ENCODE peak calls at places on chromosomes 13 and 19, in four cellular contexts. R is uterus, P is erythroblast, G is HepG2. W is an unnamed sample.

GRCh38 chr19:2495130-2495641 is 19.3 kb downstream of the GADD45B start:
- DNase-seq in G (no peak), P (no peak), R (peak), W (peak)

GRCh38 chr13:27770809-27771208 is 21.5 kb upstream of the GSX1 start:
- DNase-seq in G (peak), P (peak), R (no peak), W (no peak)

GRCh38 chr13:99566125-99567083 is 65.1 kb downstream of the TM9SF2 start:
- DNase-seq in G (no peak), R (no peak), P (no peak), W (no peak)

GRCh38 chr13:43227721-43228120 is 204.3 kb downstream of the DNAJC15 start:
- DNase-seq in P (no peak), G (no peak), R (no peak), W (no peak)

GRCh38 chr19:56748443-56748842 is 76.9 kb upstream of the ZNF835 start:
- DNase-seq in P (peak), G (peak), R (peak), W (peak)

GRCh38 chr13:34391071-34391470 is 551.0 kb upstream of the NBEA start:
- DNase-seq in R (no peak), G (no peak), P (no peak), W (no peak)

GRCh38 chr19:42555317-42555716 is 27.0 kb upstream of the CEACAM1 start:
- DNase-seq in P (no peak), G (no peak), R (no peak), W (no peak)

GRCh38 chr19:36008336-36008978 is at the start of gene SYNE4:
- DNase-seq in R (no peak), P (no peak), G (peak), W (no peak)

GRCh38 chr19:40298026-40298425 is 12.9 kb upstream of the AKT2 start:
- DNase-seq in P (no peak), G (no peak), R (no peak), W (no peak)

GRCh38 chr19:4807188-4807587 is 15.7 kb downstream of the FEM1A start:
- DNase-seq in G (no peak), R (no peak), P (no peak), W (no peak)

GRCh38 chr19:49431330-49431749 is 6.2 kb downstream of the GFY start:
- DNase-seq in G (no peak), R (no peak), P (no peak), W (no peak)

GRCh38 chr19:12364391-12365093 is 941 bp downstream of the ZNF442 start:
- DNase-seq in P (peak), G (no peak), R (peak), W (no peak)

GRCh38 chr13:110826101-110826500 is 88.8 kb downstream of the ANKRD10 start:
- DNase-seq in G (no peak), P (no peak), R (no peak), W (no peak)

GRCh38 chr19:53365899-53366493 is 491 bp downstream of the ZNF525 start:
- DNase-seq in R (no peak), P (peak), G (peak), W (no peak)

GRCh38 chr19:491146-491741 is 5.0 kb upstream of the MADCAM1 start:
- DNase-seq in P (peak), R (no peak), G (peak), W (no peak)

GRCh38 chr19:492091-492531 is 4.2 kb upstream of the MADCAM1 start:
- DNase-seq in P (peak), R (no peak), G (no peak), W (no peak)

GRCh38 chr19:485583-486236 is 10.6 kb upstream of the MADCAM1 start:
- DNase-seq in P (no peak), G (peak), R (no peak), W (no peak)

GRCh38 chr19:489418-490196 is 6.7 kb upstream of the MADCAM1 start:
- DNase-seq in R (no peak), G (peak), P (peak), W (no peak)

DNA sequence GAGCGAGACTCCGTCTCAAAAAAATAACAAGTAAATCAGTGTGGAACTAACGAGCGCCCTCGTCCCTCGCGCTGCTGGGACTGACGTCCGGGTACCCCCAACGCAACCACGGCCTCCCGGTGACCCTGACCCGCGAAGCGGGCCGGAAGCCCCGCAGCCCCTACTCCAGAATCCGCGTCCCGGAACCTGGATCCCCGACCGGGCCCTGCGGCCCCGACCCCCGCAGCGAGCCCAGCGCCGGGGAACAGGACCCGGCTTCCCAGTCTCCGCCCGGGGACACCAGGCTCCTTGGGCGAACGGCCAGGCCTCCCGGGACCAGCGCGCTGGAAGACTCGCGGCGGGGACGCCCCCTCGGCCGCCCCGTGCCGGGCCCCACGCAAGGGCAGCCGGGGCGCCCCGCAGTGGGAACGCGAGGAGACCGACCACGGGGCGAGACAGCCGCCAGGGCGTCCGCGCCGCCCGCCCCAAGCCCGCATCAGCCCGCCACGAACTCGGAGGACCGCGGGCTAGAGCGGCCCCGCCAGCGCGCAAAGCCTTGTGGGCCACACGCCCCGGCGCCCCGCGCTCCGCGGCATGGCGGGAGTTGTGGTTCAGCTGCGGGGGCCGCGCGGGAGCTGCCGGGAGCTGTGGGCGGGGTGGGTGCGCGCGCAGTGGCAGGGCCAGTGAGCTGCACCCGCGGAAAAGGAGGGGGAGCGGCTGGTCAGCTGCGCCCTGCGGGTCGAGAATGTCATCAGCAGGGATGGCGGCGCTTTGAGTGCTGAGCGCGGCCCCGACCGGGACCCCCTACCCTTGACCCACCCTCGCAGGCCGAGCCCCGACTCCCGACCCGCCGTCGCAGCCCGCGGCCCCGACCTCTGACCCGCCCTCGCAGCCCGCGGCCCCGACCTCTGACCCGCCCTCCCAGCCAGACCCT is 7.5 kb upstream of the MADCAM1 start:
- DNase-seq in R (peak), G (peak), P (peak), W (peak)
- TF ChIP-seq POLR2A in R (peak), G (peak), P (peak), W (peak)

GRCh38 chr19:796692-797527 is at the start of gene PTBP1:
- DNase-seq in G (peak), R (peak), P (peak), W (peak)
- TF ChIP-seq POLR2A in G (peak), R (peak), P (peak), W (peak)

DNA sequence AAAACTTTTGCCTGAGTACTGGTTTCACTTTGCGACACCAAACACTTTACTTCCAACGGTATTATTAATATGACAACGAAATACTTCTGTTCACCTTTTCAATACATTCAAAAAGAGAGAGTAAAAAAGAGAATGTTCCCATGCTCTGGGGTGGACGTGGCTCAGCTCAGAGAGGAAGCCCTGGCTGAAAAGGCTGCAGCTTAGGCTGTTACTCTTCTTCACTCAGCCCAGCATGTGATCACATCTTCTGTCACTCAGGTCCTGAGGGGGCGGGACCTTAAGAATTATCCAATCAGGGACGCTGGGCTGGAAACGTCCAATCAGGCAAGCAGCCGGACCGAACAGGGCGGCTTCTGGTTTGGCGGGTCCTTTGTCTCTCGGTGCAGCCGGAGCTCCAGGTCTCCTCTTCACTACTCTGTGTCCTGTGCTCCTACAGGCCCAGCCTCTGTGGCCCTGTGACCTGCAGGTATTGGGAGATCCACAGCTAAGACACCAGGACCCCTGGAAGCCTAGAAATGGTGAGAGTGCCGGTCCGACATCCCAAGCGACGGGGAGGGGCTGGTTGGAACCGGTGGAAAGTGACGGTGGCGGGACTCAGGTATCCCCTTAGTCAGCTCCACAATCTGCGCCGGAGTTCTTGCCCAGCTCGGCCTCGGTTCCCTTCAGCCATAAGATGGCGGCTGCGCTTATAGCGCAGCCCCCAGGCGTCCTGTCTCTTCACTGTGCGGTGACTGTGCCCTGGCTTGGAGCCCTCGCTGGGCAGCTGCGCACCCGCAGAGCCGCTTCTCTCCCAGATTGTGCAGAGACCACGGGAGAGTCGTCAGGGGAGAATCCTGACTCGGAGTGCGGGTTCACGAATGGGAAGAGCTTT is at the start of gene ZNF93:
- DNase-seq in G (peak), R (peak), P (peak), W (peak)
- TF ChIP-seq POLR2A in G (no peak), R (peak), P (no peak), W (peak)

GRCh38 chr19:14005381-14006084 is 587 bp downstream of the RFX1 start:
- DNase-seq in P (peak), G (peak), R (peak), W (no peak)
- TF ChIP-seq POLR2A in P (no peak), G (peak), R (peak), W (no peak)

DNA sequence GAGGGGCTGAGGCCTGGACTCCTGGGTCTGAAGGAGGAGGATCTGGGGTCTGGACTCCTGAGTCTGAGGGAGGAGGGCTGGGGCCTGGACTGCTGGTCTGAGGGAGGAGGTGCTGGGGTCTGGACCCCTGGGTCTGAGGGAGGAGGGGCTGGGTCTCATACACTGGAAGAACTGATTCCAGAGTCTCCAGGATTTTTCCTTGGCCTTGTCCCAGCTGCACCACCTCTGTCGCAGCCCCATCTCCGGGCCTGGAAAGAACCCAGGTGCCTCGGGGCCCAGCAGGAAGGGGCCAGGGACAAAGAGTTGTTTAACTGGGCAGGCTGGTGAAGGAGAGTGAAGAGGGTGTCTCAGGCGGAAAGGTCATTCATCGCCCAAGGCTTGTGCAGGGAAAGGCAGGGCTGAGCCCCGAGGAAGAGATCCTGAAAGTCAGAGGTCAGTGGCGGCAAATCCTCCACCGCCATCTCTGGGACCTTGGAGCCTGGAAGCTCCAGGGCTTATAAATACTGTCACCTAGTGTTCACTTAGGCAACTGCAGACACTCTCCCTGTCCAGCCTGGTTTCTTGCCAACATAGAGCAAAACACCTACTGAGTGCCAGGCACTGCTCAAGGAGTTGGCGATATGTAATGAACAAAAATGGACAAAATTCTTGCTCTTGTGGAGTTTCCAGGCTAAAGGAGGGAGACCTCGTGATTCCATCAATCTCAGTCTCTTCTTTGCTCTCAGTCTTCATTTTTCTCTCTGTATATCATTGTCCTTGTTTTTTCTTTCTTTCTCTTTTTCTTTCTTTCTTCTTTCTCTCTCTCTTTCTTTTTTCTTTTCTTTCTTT is 4.4 kb upstream of the KCNN4 start:
- DNase-seq in P (peak), G (peak), R (no peak), W (peak)
- TF ChIP-seq POLR2A in P (no peak), G (no peak), R (no peak), W (no peak)

DNA sequence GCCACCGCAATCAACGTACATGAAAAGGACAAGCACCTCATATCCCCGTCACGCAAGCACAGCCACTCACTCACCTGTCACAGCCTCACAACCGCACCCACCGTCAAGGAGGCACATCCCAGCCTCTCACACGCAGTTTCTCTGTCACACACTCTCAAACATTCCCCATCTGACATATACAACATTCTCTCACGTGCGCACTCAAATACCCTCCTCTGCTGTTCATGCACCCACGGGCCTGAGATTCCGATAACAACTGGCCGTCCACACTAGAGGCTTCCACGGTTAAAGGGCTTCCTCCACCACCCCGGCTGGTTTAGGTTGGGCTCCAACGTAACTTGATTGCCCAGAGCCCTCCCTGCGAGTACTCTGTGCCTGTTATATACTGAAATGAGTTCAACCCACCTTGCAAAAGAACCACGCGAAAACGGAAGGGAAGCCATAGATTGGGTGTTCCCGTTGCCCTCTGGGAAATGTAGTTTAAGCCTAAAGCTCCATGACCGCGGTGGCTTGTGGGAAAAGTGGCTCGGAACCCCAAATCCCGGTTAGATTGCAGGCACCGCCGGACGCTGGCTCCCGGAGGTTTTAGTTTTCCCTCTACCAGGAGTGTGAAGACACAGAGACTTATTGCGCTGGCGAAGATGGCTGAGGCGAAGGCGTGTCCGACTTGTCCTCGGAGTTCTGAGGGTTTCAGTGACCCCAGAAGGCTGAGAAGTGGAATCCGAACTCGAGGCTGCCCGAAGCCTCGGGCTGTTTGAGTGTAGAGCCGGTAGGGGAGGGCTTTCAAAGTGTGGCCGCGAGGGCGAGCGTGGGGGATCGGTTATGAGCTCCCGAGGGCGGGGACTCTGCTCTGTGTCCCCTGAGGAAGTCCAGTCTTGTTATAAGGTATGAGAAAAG is at the start of gene ZNF573:
- DNase-seq in R (peak), P (peak), G (peak), W (peak)
- TF ChIP-seq POLR2A in R (peak), P (peak), G (peak), W (peak)

GRCh38 chr19:3684817-3685410 is 15.4 kb downstream of the PIP5K1C start:
- DNase-seq in G (no peak), P (no peak), R (no peak), W (no peak)

GRCh38 chr19:3691372-3691716 is 8.9 kb downstream of the PIP5K1C start:
- DNase-seq in R (no peak), G (no peak), P (no peak), W (no peak)

GRCh38 chr19:3690551-3691371 is 9.5 kb downstream of the PIP5K1C start:
- DNase-seq in P (no peak), G (no peak), R (no peak), W (no peak)

GRCh38 chr19:3687393-3687773 is 12.9 kb downstream of the PIP5K1C start:
- DNase-seq in G (no peak), P (no peak), R (no peak), W (no peak)

GRCh38 chr19:3687774-3688706 is 12.2 kb downstream of the PIP5K1C start:
- DNase-seq in P (no peak), G (peak), R (peak), W (no peak)
- TF ChIP-seq POLR2A in P (no peak), G (no peak), R (no peak), W (no peak)